ENCODE peak calls at places on chromosomes 4 and X, in ten cellular contexts. Y is adrenal gland, P is IMR-90, C is K562, Q is breast epithelium, B is body of pancreas, D is endothelial cell of umbilical vein, L is upper lobe of left lung, W is esophagus squamous epithelium, G is A549. K is an unnamed sample. For H3K4me1, the result is how much of the 10 kb centered on the place peaks cover.

GRCh38 chrX:115949900-115950822 is 220.4 kb upstream of the AGTR2 start:
- DNase-seq in B (peak), Y (no peak), G (no peak), Q (no peak), W (no peak), L (no peak), D (no peak), P (no peak), C (no peak), K (no peak)

GRCh38 chr4:165208741-165209388 is 1.5 kb downstream of the KLHL2 start:
- DNase-seq in W (no peak), L (no peak), Q (no peak), P (no peak), C (no peak), Y (no peak), B (no peak), D (peak), G (no peak), K (no peak)

GRCh38 chrX:16999275-16999674 is 52.8 kb downstream of the REPS2 start:
- DNase-seq in Y (no peak), G (no peak), W (no peak), D (no peak), L (no peak), P (no peak), Q (no peak), B (peak), C (no peak), K (no peak)

GRCh38 chrX:13256562-13256961 is 63.3 kb downstream of the ATXN3L start:
- DNase-seq in W (no peak), P (no peak), Q (no peak), Y (no peak), B (no peak), D (no peak), G (no peak), C (no peak), L (no peak), K (no peak)

GRCh38 chrX:115339441-115340025 is 50.0 kb downstream of the LUZP4 start:
- DNase-seq in B (no peak), Y (no peak), Q (no peak), P (peak), L (no peak), C (no peak), G (no peak), W (no peak), D (no peak), K (no peak)

GRCh38 chrX:9656277-9656676 is 109.4 kb downstream of the GPR143 start:
- DNase-seq in B (no peak), Q (no peak), D (no peak), C (no peak), P (peak), W (no peak), G (no peak), L (no peak), Y (no peak), K (no peak)

GRCh38 chrX:150704030-150704613 is 10.9 kb downstream of the MTMR1 start:
- DNase-seq in B (peak), Q (no peak), G (no peak), L (no peak), P (peak), C (no peak), W (no peak), Y (no peak), D (peak), K (no peak)

GRCh38 chr4:84126061-84126787 is 372.9 kb downstream of the NKX6-1 start:
- DNase-seq in Y (no peak), W (no peak), G (no peak), Q (no peak), L (no peak), C (no peak), P (no peak), D (no peak), B (no peak), K (no peak)

GRCh38 chr4:81786063-81786763 is 314.5 kb upstream of the RASGEF1B start:
- DNase-seq in B (peak), Y (peak), W (no peak), G (no peak), D (peak), Q (no peak), P (no peak), C (no peak), L (no peak), K (no peak)

GRCh38 chrX:139640259-139640658 is 67.7 kb downstream of the MCF2 start:
- DNase-seq in P (no peak), L (no peak), C (no peak), B (no peak), G (no peak), W (no peak), Y (no peak), D (no peak), Q (no peak), K (no peak)

GRCh38 chr4:110032603-110033002 is 119.9 kb downstream of the EGF start:
- DNase-seq in C (no peak), Q (no peak), Y (no peak), L (no peak), W (no peak), B (no peak), D (no peak), P (no peak), G (no peak), K (no peak)

GRCh38 chr4:170025523-170026252 is 507 bp downstream of the MFAP3L start:
- DNase-seq in P (no peak), L (no peak), Y (no peak), G (peak), D (no peak), B (peak), W (no peak), C (no peak), Q (no peak), K (peak)

GRCh38 chr4:137651128-137651527 is 118.8 kb upstream of the PCDH18 start:
- DNase-seq in Y (no peak), L (no peak), Q (no peak), B (no peak), P (peak), C (no peak), D (no peak), W (no peak), G (no peak), K (no peak)

GRCh38 chr4:99156992-99157391 is 12.9 kb upstream of the ADH4 start:
- DNase-seq in L (no peak), C (no peak), W (no peak), B (no peak), Y (no peak), G (peak), P (no peak), Q (no peak), D (no peak), K (no peak)

GRCh38 chr4:4392501-4393183 is 5.7 kb downstream of the NSG1 start:
- DNase-seq in B (no peak), Q (no peak), C (no peak), Y (no peak), G (no peak), D (no peak), W (no peak), P (no peak), L (no peak), K (no peak)

GRCh38 chr4:175970734-175971133 is 94.9 kb upstream of the WDR17 start:
- DNase-seq in L (no peak), P (no peak), D (no peak), W (no peak), Y (no peak), C (no peak), B (no peak), Q (no peak), G (no peak), K (no peak)

GRCh38 chr4:99816611-99817309 is at the start of gene DAPP1:
- DNase-seq in Y (peak), L (no peak), C (no peak), P (no peak), B (peak), W (peak), Q (peak), G (no peak), D (no peak), K (peak)

GRCh38 chrX:50769389-50770063 is 44.5 kb downstream of the SHROOM4 start:
- DNase-seq in L (no peak), C (no peak), G (no peak), D (peak), Y (no peak), B (peak), P (no peak), Q (no peak), W (no peak), K (no peak)

GRCh38 chr4:150127757-150128156 is 49.5 kb downstream of the DCLK2 start:
- DNase-seq in Q (no peak), D (no peak), C (no peak), Y (no peak), W (no peak), B (no peak), G (no peak), L (no peak), P (peak), K (no peak)

DNA sequence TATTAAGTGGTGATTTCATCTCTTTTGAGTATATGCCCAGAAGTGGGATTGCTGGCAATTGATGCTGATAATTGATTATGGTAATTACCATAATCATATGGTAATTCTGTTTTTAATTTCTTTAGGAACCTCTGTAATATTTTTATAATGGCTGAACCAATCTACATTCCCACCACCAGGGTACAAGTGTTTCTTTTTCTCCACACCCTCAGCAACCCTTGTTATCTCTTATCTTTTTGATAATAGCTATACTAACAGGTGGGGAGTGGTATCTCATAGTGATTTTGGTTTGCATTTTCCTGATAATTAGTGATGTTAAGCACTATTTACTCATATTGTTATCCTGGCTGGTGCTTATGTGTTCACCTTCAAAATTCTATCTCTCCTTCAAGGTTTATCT is 212.6 kb downstream of the FMR1NB start:
- DNase-seq in P (no peak), Q (no peak), D (no peak), Y (no peak), C (no peak), G (no peak), B (no peak), W (no peak), L (no peak), K (no peak)
- TF ChIP-seq CTCF in P (no peak), Q (no peak), D (no peak), Y (no peak), C (no peak), G (no peak), B (no peak), W (no peak), L (no peak), K (no peak)

DNA sequence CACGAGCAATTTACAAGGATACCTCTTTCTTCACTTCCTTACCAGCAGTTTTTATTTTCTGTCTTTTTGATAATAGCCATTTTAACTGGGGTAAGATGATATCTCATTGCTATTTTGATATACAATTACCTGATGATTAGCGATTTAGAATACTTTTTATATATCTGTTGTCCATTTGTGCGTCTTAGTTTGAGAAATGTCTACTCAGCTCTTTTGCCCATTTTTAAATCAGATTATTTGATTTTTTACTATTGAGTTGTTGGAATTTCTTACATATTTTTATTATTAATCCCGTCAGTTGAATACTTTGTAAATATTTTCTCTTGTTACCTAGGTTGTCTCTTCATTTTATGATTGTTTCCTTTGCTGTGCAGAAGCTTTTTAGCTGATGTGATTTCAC is 1.5 kb upstream of the SPIN2A start:
- DNase-seq in Y (no peak), L (no peak), P (no peak), G (no peak), D (no peak), W (no peak), B (no peak), Q (no peak), C (no peak), K (no peak)
- TF ChIP-seq POLR2A in Y (no peak), L (no peak), P (no peak), G (no peak), D (no peak), W (no peak), B (no peak), Q (no peak), C (no peak), K (no peak)

DNA sequence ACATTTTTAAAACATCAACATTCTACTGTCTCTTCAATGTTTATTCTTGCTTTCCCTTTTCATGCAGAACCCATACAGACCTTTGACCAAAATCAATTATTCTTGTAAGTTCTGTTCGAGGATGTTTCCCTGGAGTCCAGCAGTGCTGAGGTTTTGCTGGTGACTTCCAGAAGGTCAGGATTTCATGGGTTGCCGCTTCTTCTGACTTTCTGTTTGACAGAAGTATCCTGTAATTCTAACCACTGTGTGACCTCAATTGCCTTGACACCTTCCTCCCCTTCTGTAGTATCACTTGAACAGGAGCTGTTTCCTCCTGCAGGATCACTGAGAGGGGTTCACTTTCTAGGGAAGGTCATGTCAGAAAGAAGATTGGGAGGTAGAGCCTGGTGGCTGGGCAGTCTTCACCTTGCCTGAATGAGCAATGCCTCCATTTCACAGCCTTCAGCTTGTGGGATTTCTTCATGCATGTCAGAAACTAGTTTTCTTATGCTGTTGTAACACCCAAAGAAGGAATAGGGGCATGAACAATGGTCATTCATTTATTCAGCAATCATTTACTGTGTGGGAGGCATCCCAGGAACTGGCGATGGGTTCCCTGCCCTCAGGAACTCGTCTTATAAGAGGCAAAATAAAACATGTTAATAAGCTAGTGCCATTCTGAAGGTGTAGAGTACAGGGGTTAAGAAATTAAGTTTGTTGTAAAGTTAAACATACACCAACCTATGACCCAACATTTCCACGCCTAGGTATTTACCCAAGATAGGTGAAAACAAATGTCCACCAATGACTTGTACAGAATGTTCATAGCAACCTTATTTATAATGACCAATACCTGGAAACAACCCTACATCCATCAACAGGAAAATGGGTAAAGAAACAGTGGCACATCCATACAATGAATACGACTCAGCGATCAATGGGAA is 205.9 kb downstream of the SOWAHB start:
- DNase-seq in C (no peak), Y (no peak), B (no peak), G (no peak), P (no peak), D (no peak), Q (no peak), L (no peak), W (no peak), K (no peak)
- H3K4me1 ChIP-seq in C (under half), Y (under half), B (half or more), G (half or more), P (under half), D (under half), Q (under half), L (under half), W (under half), K (under half)

GRCh38 chrX:24150051-24150790 is 692 bp downstream of the ZFX start:
- DNase-seq in C (peak), L (peak), W (peak), D (peak), Y (peak), Q (peak), B (peak), P (peak), G (peak), K (peak)
- TF ChIP-seq CTCF in C (peak), L (peak), W (peak), D (peak), Y (peak), Q (peak), B (peak), P (peak), G (peak), K (peak)

GRCh38 chr4:91228659-91229058 is 1075.1 kb upstream of the GRID2 start:
- DNase-seq in L (no peak), W (no peak), Q (no peak), D (no peak), P (no peak), G (no peak), B (no peak), Y (no peak), C (no peak), K (no peak)
- TF ChIP-seq POLR2A in L (no peak), W (no peak), Q (no peak), D (no peak), P (no peak), G (no peak), B (no peak), Y (no peak), C (no peak), K (no peak)

GRCh38 chrX:136209751-136210150 is 41.4 kb downstream of the MAP7D3 start:
- DNase-seq in L (no peak), B (no peak), Q (no peak), W (no peak), Y (no peak), P (no peak), C (no peak), D (no peak), G (no peak), K (no peak)

GRCh38 chrX:136209016-136209738 is 42.0 kb downstream of the MAP7D3 start:
- DNase-seq in Q (no peak), D (peak), G (peak), B (peak), C (peak), P (peak), L (no peak), W (no peak), Y (peak), K (peak)

GRCh38 chrX:136206916-136207315 is 44.3 kb downstream of the MAP7D3 start:
- DNase-seq in L (no peak), W (no peak), C (no peak), Y (no peak), D (no peak), P (no peak), Q (no peak), G (no peak), B (no peak), K (no peak)

GRCh38 chrX:136205882-136206281 is 45.3 kb downstream of the MAP7D3 start:
- DNase-seq in P (no peak), B (no peak), C (no peak), D (no peak), G (no peak), W (no peak), L (no peak), Y (no peak), Q (no peak), K (no peak)

GRCh38 chrX:136207546-136207945 is 43.7 kb downstream of the MAP7D3 start:
- DNase-seq in W (no peak), B (no peak), C (no peak), D (no peak), G (no peak), L (no peak), P (no peak), Y (no peak), Q (no peak), K (no peak)
- H3K4me1 ChIP-seq in W (under half), B (under half), C (under half), D (under half), G (under half), L (under half), P (under half), Y (under half), Q (under half), K (under half)

GRCh38 chrX:24145340-24146186 is 4.0 kb upstream of the ZFX start:
- DNase-seq in C (no peak), Y (no peak), B (no peak), W (no peak), Q (no peak), P (peak), L (no peak), G (peak), D (peak), K (no peak)
- TF ChIP-seq CTCF in C (no peak), Y (no peak), B (peak), W (no peak), Q (no peak), P (no peak), L (no peak), G (no peak), D (no peak), K (no peak)

DNA sequence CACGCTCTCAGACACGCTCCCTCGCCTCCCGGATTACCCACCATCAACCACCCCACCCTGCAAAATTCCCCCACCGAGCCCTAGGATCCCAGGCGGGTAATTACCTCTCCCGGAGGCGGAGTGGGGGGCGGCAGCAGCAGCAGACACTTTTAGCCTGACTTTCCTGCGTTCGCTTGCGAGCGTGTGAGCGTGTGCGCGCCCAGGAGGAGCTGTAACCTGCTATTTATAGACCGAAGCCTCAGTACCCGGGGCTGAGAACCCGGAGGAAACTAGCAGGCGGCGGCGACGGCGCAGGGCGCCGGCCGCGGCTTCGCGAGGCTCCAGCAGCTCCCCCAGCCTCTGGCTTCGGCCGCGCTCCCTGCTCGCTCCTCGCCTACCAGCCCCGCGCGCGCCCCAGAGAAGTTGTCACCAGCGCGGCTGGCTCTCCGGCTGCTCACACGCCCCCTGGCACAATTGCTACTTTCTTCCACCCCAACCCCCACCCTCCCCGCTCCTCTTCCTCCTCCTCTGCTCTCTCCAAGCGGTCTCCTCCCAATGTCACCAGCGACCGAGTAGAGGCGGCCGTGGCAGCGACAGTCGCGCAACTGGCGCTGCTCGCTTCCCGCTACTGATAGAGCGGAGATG is at the start of gene INPP4B:
- DNase-seq in Q (peak), Y (peak), C (no peak), B (peak), D (peak), P (peak), G (peak), L (peak), W (no peak), K (peak)
- TF ChIP-seq POLR2A in Q (no peak), Y (no peak), C (no peak), B (peak), D (no peak), P (no peak), G (no peak), L (no peak), W (no peak), K (no peak)

K was measured in Peyer's patch.